ENCODE peak calls at places on chromosomes 1 and 21, in six cellular contexts. N is mammary epithelial cell, M is fibroblast of lung, Y is neuronal stem cell, K is neural progenitor cell, T is mesendoderm. L is an unnamed sample. For H3K27me3, the result is how much of the 10 kb centered on the place peaks cover.

GRCh38 chr1:95640746-95641145 is 406.7 kb downstream of the RWDD3 start:
- DNase-seq in N (peak), M (peak), Y (no peak), K (no peak), T (no peak), L (no peak)

GRCh38 chr1:157390646-157391045 is 161.7 kb downstream of the FCRL5 start:
- DNase-seq in N (peak), M (peak), Y (no peak), K (no peak), T (peak), L (no peak)

GRCh38 chr1:19067187-19067911 is 110.9 kb upstream of the IFFO2 start:
- DNase-seq in N (peak), M (no peak), Y (peak), K (peak), T (peak), L (no peak)

GRCh38 chr1:7525664-7526063 is 245.4 kb upstream of the VAMP3 start:
- DNase-seq in N (no peak), M (no peak), Y (no peak), K (no peak), T (no peak), L (no peak)

GRCh38 chr1:237124856-237125462 is 83.0 kb downstream of the RYR2 start:
- DNase-seq in N (no peak), M (peak), Y (no peak), K (peak), T (peak), L (peak)

GRCh38 chr1:164786980-164787833 is 228.2 kb downstream of the PBX1 start:
- DNase-seq in N (peak), M (peak), Y (peak), K (peak), T (peak), L (peak)

GRCh38 chr1:223331929-223332328 is 32.0 kb downstream of the SUSD4 start:
- DNase-seq in N (peak), M (no peak), Y (no peak), K (no peak), T (no peak), L (no peak)

GRCh38 chr21:29674343-29674742 is 265.5 kb downstream of the GRIK1 start:
- DNase-seq in N (no peak), M (no peak), Y (no peak), K (no peak), T (peak), L (no peak)

GRCh38 chr1:208201241-208201640 is 42.9 kb downstream of the PLXNA2 start:
- DNase-seq in N (peak), M (peak), Y (no peak), K (no peak), T (no peak), L (no peak)

GRCh38 chr1:207805841-207806421 is 54.1 kb downstream of the CD46 start:
- DNase-seq in N (peak), M (peak), Y (no peak), K (no peak), T (no peak), L (no peak)

GRCh38 chr1:205351984-205352713 is 4.6 kb downstream of the KLHDC8A start:
- DNase-seq in N (peak), M (peak), Y (no peak), K (peak), T (peak), L (no peak)

GRCh38 chr1:203250936-203251335 is 21.5 kb upstream of the CHIT1 start:
- DNase-seq in N (peak), M (no peak), Y (no peak), K (no peak), T (no peak), L (no peak)

GRCh38 chr1:154859151-154859785 is 10.8 kb downstream of the KCNN3 start:
- DNase-seq in N (no peak), M (no peak), Y (no peak), K (no peak), T (no peak), L (peak)
- H3K4me2 ChIP-seq in N (no peak), M (no peak), Y (no peak), K (no peak), T (no peak), L (peak)

GRCh38 chr1:245469734-245470133 is 314.9 kb downstream of the KIF26B start:
- DNase-seq in N (peak), M (no peak), Y (no peak), K (no peak), T (no peak), L (no peak)

GRCh38 chr1:245469006-245469405 is 314.2 kb downstream of the KIF26B start:
- DNase-seq in N (no peak), M (no peak), Y (no peak), K (no peak), T (no peak), L (no peak)

GRCh38 chr1:245464290-245464689 is 309.5 kb downstream of the KIF26B start:
- DNase-seq in N (no peak), M (no peak), Y (no peak), K (no peak), T (no peak), L (no peak)

GRCh38 chr1:245465666-245466065 is 310.9 kb downstream of the KIF26B start:
- DNase-seq in N (no peak), M (no peak), Y (no peak), K (no peak), T (no peak), L (no peak)

GRCh38 chr1:245467804-245468203 is 313.0 kb downstream of the KIF26B start:
- DNase-seq in N (no peak), M (no peak), Y (no peak), K (no peak), T (no peak), L (no peak)
- H3K27me3 ChIP-seq in N (under half), M (under half), Y (under half), K (under half), T (under half), L (under half)

GRCh38 chr1:172950528-172950927 is 100.2 kb downstream of the TNFSF18 start:
- DNase-seq in N (no peak), M (no peak), Y (no peak), K (no peak), T (no peak), L (no peak)

GRCh38 chr1:172951728-172952365 is 98.9 kb downstream of the TNFSF18 start:
- DNase-seq in N (peak), M (peak), Y (no peak), K (no peak), T (no peak), L (no peak)

GRCh38 chr1:172954476-172955150 is 96.1 kb downstream of the TNFSF18 start:
- DNase-seq in N (no peak), M (no peak), Y (no peak), K (no peak), T (no peak), L (no peak)

GRCh38 chr1:172955161-172955821 is 95.5 kb downstream of the TNFSF18 start:
- DNase-seq in N (no peak), M (peak), Y (no peak), K (no peak), T (no peak), L (no peak)

DNA sequence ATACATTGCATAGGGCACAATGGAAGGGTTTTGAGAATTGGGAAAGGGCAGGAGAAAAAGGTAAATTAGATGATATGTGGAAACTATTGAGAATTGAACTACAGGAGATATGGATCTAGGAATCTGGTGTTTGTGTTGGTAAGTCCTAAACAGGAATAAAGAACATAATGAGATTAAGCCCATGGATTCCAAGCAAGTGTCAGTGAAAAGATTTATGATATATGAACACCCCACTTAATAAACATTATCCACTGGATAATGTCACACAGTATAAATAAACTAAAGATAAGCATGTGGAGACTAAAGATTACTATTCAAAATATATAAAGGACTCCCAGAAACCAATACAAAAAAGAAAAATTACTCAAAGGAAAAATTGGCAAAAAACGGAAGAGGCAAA is 98.2 kb downstream of the TNFSF18 start:
- DNase-seq in N (no peak), M (peak), Y (no peak), K (no peak), T (no peak), L (no peak)
- H3K4me2 ChIP-seq in N (no peak), M (no peak), Y (no peak), K (no peak), T (no peak), L (no peak)

GRCh38 chr1:170660281-170660713 is 3.6 kb upstream of the PRRX1 start:
- DNase-seq in N (no peak), M (no peak), Y (no peak), K (peak), T (peak), L (no peak)
- H3K27me3 ChIP-seq in N (under half), M (under half), Y (under half), K (half or more), T (half or more), L (under half)

DNA sequence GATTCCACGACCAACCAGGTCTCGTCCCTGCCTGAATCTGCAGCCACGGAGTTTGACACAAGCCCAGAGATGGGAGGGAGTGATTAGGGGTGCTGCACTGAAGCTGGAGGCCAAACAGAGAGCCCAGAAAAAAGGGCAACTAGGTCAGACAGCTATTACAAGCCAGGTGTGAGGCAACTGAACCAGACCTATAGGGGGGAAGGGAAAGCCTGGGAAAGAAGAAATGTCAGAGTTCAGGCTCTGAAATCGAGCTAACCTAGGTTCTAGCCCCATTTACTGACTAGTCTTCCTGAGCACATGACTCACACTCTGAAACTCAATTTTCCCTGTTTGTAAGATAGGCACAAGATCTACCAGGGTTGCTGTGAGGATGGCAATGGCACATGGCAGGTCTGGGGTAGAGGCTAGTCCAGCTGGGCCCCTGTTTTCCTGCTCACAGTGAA is 1.7 kb downstream of the DHCR24 start:
- DNase-seq in N (no peak), M (no peak), Y (no peak), K (no peak), T (no peak), L (no peak)
- H3K4me2 ChIP-seq in N (peak), M (peak), Y (peak), K (peak), T (peak), L (peak)

GRCh38 chr1:150148834-150149489 is 754 bp upstream of the PLEKHO1 start:
- DNase-seq in N (no peak), M (no peak), Y (no peak), K (peak), T (no peak), L (no peak)
- H3K27me3 ChIP-seq in N (under half), M (under half), Y (under half), K (under half), T (under half), L (under half)

GRCh38 chr1:193270996-193271395 is 84.6 kb upstream of the B3GALT2 start:
- DNase-seq in N (peak), M (peak), Y (no peak), K (no peak), T (no peak), L (no peak)
- H3K4me2 ChIP-seq in N (no peak), M (no peak), Y (no peak), K (no peak), T (no peak), L (no peak)

GRCh38 chr1:30320581-30320890 is 402.8 kb downstream of the MATN1 start:
- DNase-seq in N (no peak), M (no peak), Y (no peak), K (no peak), T (no peak), L (no peak)
- H3K27me3 ChIP-seq in N (under half), M (under half), Y (under half), K (under half), T (under half), L (under half)